ENCODE peak calls at places on chromosomes 3 and 15, in five cellular contexts. E is HFF-Myc; B is dorsolateral prefrontal cortex; V is uterus; R is CD8-positive, alpha-beta T cell. P is an unnamed sample.

GRCh38 chr15:89377842-89378698 is 43.4 kb upstream of the POLG start:
- DNase-seq in E (no peak), B (peak), V (no peak), R (peak), P (no peak)

GRCh38 chr3:108931025-108931424 is 22.7 kb downstream of the GUCA1C start:
- DNase-seq in E (no peak), B (no peak), V (no peak), R (no peak), P (no peak)

GRCh38 chr3:42493126-42493797 is 9.2 kb upstream of the VIPR1 start:
- DNase-seq in E (no peak), B (peak), V (no peak), R (no peak), P (no peak)

GRCh38 chr3:123880998-123881561 is 3.1 kb downstream of the MYLK start:
- DNase-seq in E (peak), B (peak), V (no peak), R (no peak), P (no peak)

GRCh38 chr3:13016083-13016725 is 57.0 kb downstream of the IQSEC1 start:
- DNase-seq in E (no peak), B (no peak), V (no peak), R (peak), P (peak)

GRCh38 chr3:114566162-114566755 is 272.4 kb downstream of the TIGIT start:
- DNase-seq in E (no peak), B (no peak), V (no peak), R (no peak), P (peak)

GRCh38 chr3:28677581-28677980 is 329.0 kb upstream of the AZI2 start:
- DNase-seq in E (no peak), B (no peak), V (no peak), R (no peak), P (no peak)

GRCh38 chr3:188149587-188149986 is 4.4 kb upstream of the LPP start:
- DNase-seq in E (no peak), B (no peak), V (no peak), R (no peak), P (no peak)

GRCh38 chr3:106004841-106005240 is 136.0 kb upstream of the CBLB start:
- DNase-seq in E (no peak), B (no peak), V (no peak), R (no peak), P (no peak)

GRCh38 chr3:122101646-122102045 is 46.5 kb downstream of the CD86 start:
- DNase-seq in E (peak), B (no peak), V (no peak), R (no peak), P (peak)

GRCh38 chr15:38401101-38401500 is 52.8 kb upstream of the FAM98B start:
- DNase-seq in E (no peak), B (no peak), V (no peak), R (no peak), P (no peak)

GRCh38 chr15:90178468-90179435 is 22.4 kb upstream of the SEMA4B start:
- DNase-seq in E (no peak), B (no peak), V (no peak), R (no peak), P (peak)

GRCh38 chr3:116388867-116389385 is 56.4 kb downstream of the LSAMP start:
- DNase-seq in E (no peak), B (no peak), V (no peak), R (no peak), P (no peak)

GRCh38 chr15:101255066-101255415 is 3.2 kb upstream of the CHSY1 start:
- DNase-seq in E (no peak), B (no peak), V (no peak), R (no peak), P (no peak)

GRCh38 chr3:70873686-70874085 is 561.2 kb upstream of the MDFIC2 start:
- DNase-seq in E (no peak), B (no peak), V (no peak), R (no peak), P (no peak)

GRCh38 chr15:88635343-88635742 is 3.5 kb upstream of the ISG20 start:
- DNase-seq in E (peak), B (no peak), V (no peak), R (peak), P (no peak)

GRCh38 chr15:22961661-22962221 is 18.4 kb downstream of the CYFIP1 start:
- DNase-seq in E (no peak), B (no peak), V (no peak), R (no peak), P (no peak)
- H3K4me3 ChIP-seq in E (no peak), B (no peak), V (no peak), R (no peak), P (no peak)

DNA sequence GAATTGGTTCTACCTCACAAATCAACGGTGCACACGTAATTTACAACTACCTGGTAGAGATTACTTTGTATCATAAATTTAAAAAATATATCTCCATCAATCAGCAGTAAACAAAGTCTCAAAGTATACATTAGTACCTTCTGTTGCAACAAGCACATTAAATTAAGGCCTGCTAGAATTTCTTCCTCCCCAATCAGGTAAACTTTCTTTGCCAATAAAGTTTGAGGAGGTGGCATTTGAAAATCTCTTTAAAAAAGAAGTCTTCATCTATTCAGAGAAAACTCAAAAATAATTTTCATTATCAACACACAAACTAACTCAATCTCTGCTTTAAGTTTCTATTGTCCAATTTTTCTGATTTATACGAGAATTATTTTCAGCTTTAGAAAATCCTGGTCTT is 4.4 kb downstream of the CCNL1 start:
- DNase-seq in E (no peak), B (no peak), V (no peak), R (no peak), P (no peak)
- H3K4me3 ChIP-seq in E (peak), B (no peak), V (no peak), R (no peak), P (peak)

GRCh38 chr3:27591811-27592210 is 107.6 kb upstream of the SLC4A7 start:
- DNase-seq in E (no peak), B (no peak), V (peak), R (no peak), P (no peak)

GRCh38 chr3:27590437-27591320 is 106.5 kb upstream of the SLC4A7 start:
- DNase-seq in E (no peak), B (no peak), V (peak), R (no peak), P (no peak)

GRCh38 chr3:27593173-27593572 is 109.0 kb upstream of the SLC4A7 start:
- DNase-seq in E (no peak), B (no peak), V (no peak), R (no peak), P (no peak)

GRCh38 chr3:27591321-27591711 is 107.1 kb upstream of the SLC4A7 start:
- DNase-seq in E (no peak), B (no peak), V (no peak), R (no peak), P (no peak)

DNA sequence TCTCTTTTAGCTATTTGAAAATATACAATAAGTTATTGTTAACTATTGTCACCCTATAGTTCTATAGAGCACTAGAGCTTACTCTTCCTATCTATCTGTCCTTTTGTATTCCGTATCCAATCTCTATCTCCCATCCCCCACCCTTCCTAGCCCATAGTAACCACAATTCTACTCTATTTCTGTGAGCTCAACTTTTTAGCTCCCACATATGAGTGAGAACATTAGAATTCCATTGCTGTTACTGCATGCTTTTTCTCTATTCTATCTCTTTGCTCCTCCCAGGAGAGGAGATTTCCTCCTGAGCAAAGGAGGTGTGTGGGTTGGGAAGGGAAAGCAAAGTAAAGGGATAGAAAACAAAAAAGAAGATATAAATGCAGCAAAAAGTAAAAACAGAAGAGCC is 105.6 kb upstream of the SLC4A7 start:
- DNase-seq in E (no peak), B (no peak), V (no peak), R (no peak), P (no peak)
- H3K4me3 ChIP-seq in E (no peak), B (no peak), V (no peak), R (no peak), P (no peak)

DNA sequence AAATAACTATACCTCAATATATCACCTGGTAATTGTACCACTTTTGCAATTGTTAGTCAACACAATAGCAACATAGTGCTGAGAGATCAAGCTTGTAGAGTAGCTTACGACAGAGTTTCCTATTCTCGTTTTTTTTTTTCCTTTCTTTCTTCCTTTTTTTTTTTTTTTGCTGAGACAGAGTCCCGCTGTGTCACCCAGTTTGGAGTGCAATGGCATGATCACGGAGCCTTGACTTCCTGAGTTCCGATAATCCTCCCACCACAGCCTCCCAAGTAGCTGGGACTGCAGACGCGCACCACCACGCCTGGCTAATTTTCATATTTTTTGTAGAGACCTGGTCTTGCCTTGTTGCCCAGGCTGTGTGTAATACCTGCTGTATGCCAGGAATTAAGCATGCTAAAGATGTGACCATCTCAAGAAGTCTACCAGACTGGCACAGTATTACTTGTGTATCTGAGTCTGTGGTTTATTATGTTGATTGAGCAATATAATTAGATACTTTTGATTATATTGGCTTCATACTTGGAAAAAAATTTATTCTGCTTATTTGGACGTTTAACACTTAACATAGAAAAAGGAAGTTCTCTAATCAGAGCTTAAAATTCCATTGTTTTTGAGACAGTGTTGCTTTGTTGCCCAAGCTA is 3.0 kb downstream of the SELENOT start:
- DNase-seq in E (no peak), B (no peak), V (no peak), R (no peak), P (no peak)
- H3K4me3 ChIP-seq in E (no peak), B (no peak), V (no peak), R (no peak), P (peak)

DNA sequence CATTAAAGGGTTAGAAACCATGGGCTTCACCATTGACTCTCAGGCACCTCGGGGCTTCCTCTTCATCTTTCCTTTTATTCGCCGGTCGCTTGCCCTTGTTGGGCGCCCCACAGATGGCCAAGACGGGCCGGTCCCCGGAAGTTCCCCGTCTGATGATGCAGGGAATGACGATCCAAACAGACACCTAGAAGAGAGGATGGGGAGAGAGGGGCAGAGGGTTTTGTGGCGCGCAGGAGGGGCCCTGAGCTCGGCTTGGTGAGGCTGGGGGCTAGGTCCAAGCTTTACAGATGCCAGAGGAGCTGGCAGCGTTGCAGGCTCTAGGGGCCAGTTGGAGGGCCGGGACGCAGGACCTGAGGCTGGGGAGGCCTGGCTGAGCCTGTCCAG is 532 bp upstream of the ESYT3 start:
- DNase-seq in E (no peak), B (no peak), V (no peak), R (no peak), P (no peak)
- H3K4me3 ChIP-seq in E (no peak), B (peak), V (peak), R (peak), P (no peak)

GRCh38 chr3:14428087-14429067 is 26.0 kb downstream of the SLC6A6 start:
- DNase-seq in E (no peak), B (no peak), V (no peak), R (no peak), P (no peak)
- H3K4me3 ChIP-seq in E (no peak), B (no peak), V (no peak), R (no peak), P (no peak)